ENCODE peak calls at places on chromosomes 12 and 14, in four cellular contexts. P, M, V and C are unnamed samples.

GRCh38 chr12:22538336-22538735 is 6.0 kb downstream of the C2CD5 start:
- DNase-seq in P (no peak), M (no peak), V (no peak), C (no peak)

GRCh38 chr12:19978193-19978592 is 390.1 kb upstream of the PDE3A start:
- DNase-seq in P (peak), M (no peak), V (no peak), C (no peak)

GRCh38 chr14:22748691-22749090 is 17.8 kb upstream of the OXA1L start:
- DNase-seq in P (no peak), M (no peak), V (no peak), C (no peak)

GRCh38 chr14:103521438-103521961 is 1.1 kb downstream of the CKB start:
- DNase-seq in P (no peak), M (no peak), V (no peak), C (peak)

GRCh38 chr14:100813291-100813690 is 12.6 kb upstream of the MEG3 start:
- DNase-seq in P (no peak), M (no peak), V (no peak), C (no peak)

GRCh38 chr12:104274811-104275210 is 28.7 kb upstream of the EID3 start:
- DNase-seq in P (no peak), M (no peak), V (no peak), C (no peak)

GRCh38 chr12:46377678-46378077 is 5.1 kb upstream of the SLC38A2 start:
- DNase-seq in P (no peak), M (no peak), V (no peak), C (no peak)

GRCh38 chr14:91947196-91948184 is at the start of gene FBLN5:
- DNase-seq in P (peak), M (peak), V (no peak), C (peak)

GRCh38 chr12:66916189-66916588 is 237.3 kb upstream of the GRIP1 start:
- DNase-seq in P (no peak), M (no peak), V (no peak), C (no peak)

GRCh38 chr12:118855858-118856257 is 125.5 kb upstream of the SRRM4 start:
- DNase-seq in P (no peak), M (no peak), V (no peak), C (no peak)

GRCh38 chr14:86115972-86116371 is 586.0 kb downstream of the FLRT2 start:
- DNase-seq in P (no peak), M (no peak), V (no peak), C (no peak)

GRCh38 chr14:94592457-94592856 is 11.2 kb downstream of the SERPINA5 start:
- DNase-seq in P (no peak), M (no peak), V (no peak), C (no peak)

GRCh38 chr12:93722757-93723567 is 45.8 kb downstream of the CRADD start:
- DNase-seq in P (no peak), M (no peak), V (no peak), C (no peak)

GRCh38 chr12:53676715-53677611 is 1.1 kb upstream of the ATP5MC2 start:
- DNase-seq in P (no peak), M (peak), V (no peak), C (no peak)

GRCh38 chr12:64611430-64612286 is 1.4 kb downstream of the RASSF3 start:
- DNase-seq in P (no peak), M (no peak), V (no peak), C (no peak)

DNA sequence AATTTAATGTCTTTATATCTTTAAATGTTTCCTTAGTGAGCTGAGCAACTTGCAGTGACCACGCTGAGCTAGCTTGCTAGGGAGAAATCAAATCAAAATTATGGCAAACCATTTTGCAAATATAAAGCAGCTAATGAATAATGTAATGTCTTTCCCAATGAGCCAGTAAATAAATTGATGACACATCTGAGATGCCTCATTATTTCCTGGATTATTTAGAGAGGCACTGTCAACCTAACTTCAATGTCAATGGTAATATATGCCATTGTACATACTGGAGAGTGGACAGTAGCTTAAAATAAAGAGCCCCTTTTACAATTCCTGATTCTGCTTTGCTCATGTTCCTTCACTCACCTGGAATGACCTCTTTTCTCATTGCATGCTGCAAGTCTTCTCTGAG is 182.6 kb downstream of the PHLDA1 start:
- DNase-seq in P (no peak), M (no peak), V (no peak), C (no peak)
- TF ChIP-seq RNF2 in P (no peak), M (no peak), V (no peak), C (no peak)

DNA sequence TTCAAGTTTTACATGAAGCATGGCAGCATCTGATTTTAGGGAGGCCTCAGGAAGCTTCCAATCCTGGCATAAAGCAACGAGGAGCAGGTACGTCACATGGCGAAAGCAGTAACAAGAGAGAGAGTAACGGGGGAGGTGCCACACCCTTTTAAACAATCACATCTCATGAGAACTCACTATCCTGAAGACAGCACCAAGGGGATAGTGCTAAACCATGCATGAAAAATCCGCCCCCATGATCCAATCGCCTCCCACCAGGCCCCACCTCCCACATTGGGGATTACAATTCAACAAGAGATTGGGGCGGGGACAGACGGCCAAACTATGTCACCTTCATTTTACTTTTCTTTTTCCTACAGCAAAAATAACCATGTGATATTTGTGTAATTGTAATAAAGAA is 7.2 kb upstream of the MAP3K9 start:
- DNase-seq in P (peak), M (peak), V (no peak), C (no peak)
- H3K4me3 ChIP-seq in P (no peak), M (no peak), V (no peak), C (no peak)

GRCh38 chr12:5168148-5168547 is 124.5 kb downstream of the KCNA5 start:
- DNase-seq in P (no peak), M (no peak), V (no peak), C (no peak)

GRCh38 chr12:5170894-5171293 is 127.2 kb downstream of the KCNA5 start:
- DNase-seq in P (no peak), M (no peak), V (no peak), C (no peak)

GRCh38 chr12:5165296-5165970 is 121.8 kb downstream of the KCNA5 start:
- DNase-seq in P (no peak), M (no peak), V (no peak), C (no peak)

GRCh38 chr12:5163661-5164060 is 120.0 kb downstream of the KCNA5 start:
- DNase-seq in P (no peak), M (no peak), V (no peak), C (no peak)

DNA sequence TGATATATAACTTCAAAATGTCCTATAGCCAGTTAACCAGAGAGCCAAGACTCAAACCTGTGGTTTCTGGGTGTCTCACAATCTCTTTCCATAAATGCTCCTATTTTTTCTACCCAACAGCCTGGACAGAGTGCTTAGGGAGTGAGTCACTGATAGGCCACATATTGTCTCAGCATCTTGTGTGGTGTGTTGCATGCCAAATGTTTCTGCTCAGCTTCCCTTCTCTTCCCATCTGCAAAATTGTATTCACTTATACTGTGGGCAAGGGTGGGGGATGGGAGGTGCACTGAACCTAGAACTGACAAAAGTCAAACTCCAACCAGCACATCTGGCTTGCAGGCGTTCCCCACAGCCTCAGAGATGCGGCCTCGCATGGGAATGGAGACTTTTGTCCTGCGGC is 123.3 kb downstream of the KCNA5 start:
- DNase-seq in P (no peak), M (no peak), V (no peak), C (no peak)
- TF ChIP-seq RNF2 in P (no peak), M (no peak), V (no peak), C (no peak)

GRCh38 chr12:26121841-26122680 is 2.8 kb downstream of the BHLHE41 start:
- DNase-seq in P (no peak), M (peak), V (no peak), C (peak)

GRCh38 chr12:26124491-26125450 is at the start of gene BHLHE41:
- DNase-seq in P (no peak), M (peak), V (no peak), C (no peak)

GRCh38 chr12:26122681-26123481 is 2.0 kb downstream of the BHLHE41 start:
- DNase-seq in P (peak), M (peak), V (no peak), C (peak)

GRCh38 chr12:26125451-26126339 is 858 bp upstream of the BHLHE41 start:
- DNase-seq in P (peak), M (peak), V (peak), C (peak)

DNA sequence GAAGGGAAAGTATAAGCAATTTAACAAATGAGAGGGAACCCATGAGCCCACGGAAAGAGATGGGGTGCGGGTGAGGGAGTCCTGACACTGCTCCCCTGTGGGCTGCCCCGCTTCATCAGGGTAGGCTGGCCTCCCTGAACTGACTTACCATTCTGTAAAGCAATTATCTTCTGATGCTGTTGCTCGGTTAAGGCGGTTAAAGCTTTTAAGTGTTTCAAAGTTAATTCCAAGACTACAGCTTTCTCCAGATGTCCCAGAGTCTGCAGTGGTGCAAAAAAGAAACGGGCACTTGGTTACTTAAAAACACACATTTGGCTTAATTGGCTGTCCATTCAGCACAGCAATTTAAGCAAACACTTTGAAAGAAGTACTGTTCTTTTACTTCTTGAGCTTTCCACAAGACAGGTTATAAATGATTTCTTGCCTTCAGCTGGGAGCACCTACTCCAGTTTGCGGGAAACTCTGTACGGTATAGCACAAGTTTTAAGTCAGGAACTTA is 1.3 kb downstream of the BHLHE41 start:
- DNase-seq in P (no peak), M (no peak), V (no peak), C (no peak)
- H3K4me3 ChIP-seq in P (peak), M (peak), V (no peak), C (no peak)

GRCh38 chr12:50111417-50111692 is 681 bp upstream of the COX14 start:
- DNase-seq in P (no peak), M (no peak), V (no peak), C (no peak)

GRCh38 chr12:50111693-50112455 is at the start of gene COX14:
- DNase-seq in P (peak), M (peak), V (peak), C (peak)

GRCh38 chr12:50110762-50111416 is 1.1 kb upstream of the COX14 start:
- DNase-seq in P (peak), M (peak), V (peak), C (peak)

GRCh38 chr12:50110127-50110761 is 1.8 kb upstream of the COX14 start:
- DNase-seq in P (peak), M (peak), V (peak), C (peak)

GRCh38 chr12:50112456-50113218 is 601 bp downstream of the COX14 start:
- DNase-seq in P (no peak), M (no peak), V (peak), C (peak)
- TF ChIP-seq RNF2 in P (no peak), M (no peak), V (peak), C (no peak)

DNA sequence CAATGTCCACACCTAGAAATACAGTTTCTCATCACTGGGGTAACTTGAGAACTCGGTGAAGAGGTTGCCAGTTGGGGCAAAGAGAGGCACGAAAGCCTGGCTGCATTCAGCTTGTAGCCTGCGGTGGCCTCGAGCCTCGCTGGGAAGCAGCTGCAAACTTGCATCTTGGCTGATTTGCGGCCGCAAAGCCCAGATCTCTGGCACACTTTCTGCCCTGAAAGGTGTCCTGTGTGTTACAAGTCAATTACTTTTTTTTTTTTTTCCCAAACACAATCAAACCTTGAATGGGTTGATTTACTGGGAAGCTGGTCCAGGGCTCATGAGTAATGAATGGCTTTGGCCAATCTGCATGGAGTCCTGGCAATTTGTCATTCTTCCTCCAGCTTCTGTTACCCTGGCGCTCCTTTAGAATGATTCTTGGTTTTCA is 6.5 kb downstream of the BCL7A start:
- DNase-seq in P (no peak), M (no peak), V (no peak), C (no peak)
- H3K4me3 ChIP-seq in P (no peak), M (no peak), V (no peak), C (no peak)

DNA sequence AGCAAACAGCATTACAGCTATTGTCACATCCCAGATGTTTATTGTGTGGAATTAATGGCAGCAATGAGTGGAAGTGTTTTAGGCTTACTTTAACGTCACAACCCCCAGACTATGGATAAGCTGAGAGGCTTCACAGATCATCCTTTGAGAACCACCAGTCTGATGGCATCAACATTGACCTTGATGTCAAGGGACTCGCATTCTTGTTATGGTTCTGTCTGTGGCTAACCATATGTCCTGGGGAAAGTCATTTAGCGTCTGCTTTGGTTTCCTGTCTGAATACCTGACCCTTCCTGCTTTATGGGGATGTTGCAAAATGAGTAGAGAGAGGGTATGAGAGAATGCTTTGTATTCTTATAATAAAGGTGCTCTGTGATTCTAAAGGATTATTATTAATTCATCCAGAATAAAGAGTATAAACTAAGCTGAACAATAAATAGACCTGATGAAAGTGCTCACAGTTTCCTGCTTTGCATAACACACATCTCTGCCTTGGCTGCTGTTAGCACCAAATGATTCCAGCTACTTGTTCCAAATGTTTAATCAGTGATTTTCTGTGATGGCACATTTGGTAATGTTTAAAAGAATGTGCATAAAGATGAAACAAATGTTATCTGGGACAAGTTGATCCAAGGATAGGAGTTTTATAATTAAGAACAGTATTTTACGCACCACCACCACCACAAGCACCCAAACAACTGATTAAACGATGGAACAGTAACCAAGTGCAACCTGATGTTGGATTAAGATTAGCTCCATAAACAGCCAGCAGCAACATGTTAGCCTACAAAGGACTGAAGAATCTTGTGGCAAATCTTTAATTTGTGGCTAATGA is 116.9 kb upstream of the LRIG3 start:
- DNase-seq in P (no peak), M (no peak), V (no peak), C (no peak)
- TF ChIP-seq RNF2 in P (no peak), M (no peak), V (no peak), C (no peak)

DNA sequence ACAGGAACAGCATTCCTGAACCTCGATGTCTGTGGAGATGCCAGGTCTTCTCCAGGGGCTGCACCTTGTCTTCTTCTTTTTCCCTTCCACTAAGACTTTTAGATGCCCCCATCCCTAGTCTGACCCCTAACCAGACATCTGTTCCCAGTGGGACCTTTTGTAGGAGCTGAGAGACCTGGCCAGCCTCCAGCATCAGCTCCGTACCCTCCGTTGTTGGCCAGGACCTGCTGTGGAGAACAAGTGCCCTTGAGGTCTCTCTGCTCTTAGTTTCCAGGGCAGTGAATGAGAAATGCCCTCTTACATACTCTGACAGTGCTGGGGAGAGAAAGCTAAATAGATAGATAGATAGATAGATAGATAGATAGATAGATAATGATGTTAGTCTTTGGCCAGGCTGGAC is 16.8 kb upstream of the SDR39U1 start:
- DNase-seq in P (no peak), M (no peak), V (no peak), C (no peak)
- H3K4me3 ChIP-seq in P (no peak), M (no peak), V (no peak), C (no peak)

GRCh38 chr14:64117671-64118402 is 176.3 kb downstream of the ESR2 start:
- DNase-seq in P (peak), M (no peak), V (no peak), C (no peak)
- TF ChIP-seq RNF2 in P (no peak), M (no peak), V (no peak), C (no peak)